ENCODE peak calls at places on chromosomes 4 and X, in five cellular contexts. R is HCT116, H is A549, I is HepG2, O is GM23338. N is an unnamed sample. For H3K4me1, the result is how much of the 10 kb centered on the place peaks cover.

GRCh38 chrX:115630204-115630603 is 69.2 kb downstream of the PLS3 start:
- DNase-seq in R (no peak), H (no peak), I (no peak), O (no peak), N (no peak)

GRCh38 chrX:129945131-129945530 is 37.3 kb upstream of the BCORL1 start:
- DNase-seq in H (peak), I (no peak), O (no peak), R (no peak), N (no peak)

GRCh38 chr4:138540056-138540800 is 298.1 kb upstream of the SLC7A11 start:
- DNase-seq in R (no peak), H (no peak), I (no peak), O (no peak), N (no peak)

GRCh38 chr4:173960398-173960797 is 323.1 kb downstream of the FBXO8 start:
- DNase-seq in I (no peak), O (no peak), H (no peak), R (no peak), N (no peak)

GRCh38 chr4:148776944-148777343 is 334.7 kb upstream of the NR3C2 start:
- DNase-seq in I (no peak), O (peak), H (no peak), R (no peak), N (no peak)

GRCh38 chr4:114998316-114998715 is 115.1 kb downstream of the NDST4 start:
- DNase-seq in R (no peak), I (no peak), O (no peak), H (no peak), N (no peak)

GRCh38 chr4:41132055-41132683 is 82.2 kb downstream of the APBB2 start:
- DNase-seq in I (peak), H (no peak), O (no peak), R (no peak), N (no peak)

GRCh38 chr4:84578540-84579409 is 4.2 kb upstream of the CDS1 start:
- DNase-seq in R (peak), I (peak), H (peak), O (peak), N (peak)

GRCh38 chrX:130145123-130145522 is 20.5 kb downstream of the AIFM1 start:
- DNase-seq in I (no peak), H (no peak), O (no peak), R (no peak), N (no peak)

GRCh38 chr4:3204021-3204431 is 44.9 kb upstream of the MSANTD1 start:
- DNase-seq in R (no peak), O (no peak), I (peak), H (no peak), N (no peak)
- H3K4me1 ChIP-seq in R (under half), O (under half), I (half or more), H (under half), N (under half)

GRCh38 chr4:118888666-118889312 is at the start of gene SYNPO2:
- DNase-seq in O (peak), H (peak), R (peak), I (no peak), N (no peak)
- TF ChIP-seq REST in O (no peak), H (no peak), R (no peak), I (no peak), N (no peak)

DNA sequence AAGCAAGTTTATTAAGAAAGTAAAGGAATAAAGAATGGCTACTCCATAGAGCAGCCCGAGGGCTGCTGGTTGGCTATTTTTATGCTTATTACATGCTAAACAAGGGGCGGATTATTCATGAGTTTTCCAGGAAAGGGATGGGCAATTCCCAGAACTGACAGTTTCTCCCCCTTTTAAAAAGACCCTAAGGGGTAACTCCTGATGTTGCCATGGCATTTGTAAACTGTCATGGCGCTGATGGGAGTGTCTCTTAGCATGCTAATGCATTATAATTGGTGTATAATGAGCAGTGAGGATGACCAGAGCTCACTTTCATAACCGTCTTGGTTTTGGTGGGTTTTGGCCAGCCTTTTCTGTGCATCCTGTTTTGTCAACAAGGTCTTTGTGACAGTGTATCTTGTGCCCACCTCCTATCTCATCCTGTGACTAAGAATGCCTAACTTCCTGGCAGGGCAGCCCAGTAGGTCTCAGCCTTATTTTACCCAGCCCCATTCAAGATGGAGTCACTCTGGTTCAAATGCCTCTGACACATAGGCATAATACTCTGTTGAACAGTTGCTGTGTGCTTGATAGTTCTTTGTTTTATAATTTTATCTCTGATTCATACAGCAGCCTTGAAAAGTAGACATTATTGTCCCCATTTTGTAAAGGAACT is 25.8 kb downstream of the GAB1 start:
- DNase-seq in R (no peak), H (no peak), O (peak), I (no peak), N (no peak)
- H3K4me1 ChIP-seq in R (under half), H (under half), O (half or more), I (under half), N (under half)

GRCh38 chr4:146398404-146398803 is 123.3 kb downstream of the SLC10A7 start:
- DNase-seq in I (no peak), H (no peak), R (no peak), O (no peak), N (no peak)

GRCh38 chr4:146401274-146401673 is 120.5 kb downstream of the SLC10A7 start:
- DNase-seq in I (no peak), H (no peak), R (no peak), O (no peak), N (no peak)

DNA sequence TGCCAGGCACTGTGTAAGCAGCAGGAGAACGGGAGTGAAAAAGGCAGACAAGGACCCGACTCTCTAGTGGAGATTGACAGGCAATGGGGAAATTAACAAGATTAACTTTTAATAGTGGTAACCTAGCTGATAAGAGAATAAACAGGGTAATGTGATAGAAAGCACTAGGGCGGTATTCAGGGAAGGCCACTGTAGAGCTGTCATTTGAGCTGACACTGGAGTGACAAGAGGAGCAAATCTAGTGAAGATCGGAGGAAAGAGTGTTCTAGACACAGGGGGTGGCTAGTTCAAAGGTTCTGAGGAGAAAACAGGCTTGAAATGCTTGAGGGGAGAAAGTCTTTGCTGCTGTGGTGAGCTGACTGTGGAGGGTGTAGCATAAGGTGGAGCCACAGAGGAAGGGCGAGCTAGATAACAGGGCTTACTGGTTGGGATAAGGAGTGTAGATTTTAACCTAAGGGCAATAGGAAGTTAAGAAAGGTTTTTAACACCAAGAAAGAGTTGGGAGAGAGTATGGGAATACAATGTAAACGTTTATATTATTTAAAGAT is 122.8 kb downstream of the SLC10A7 start:
- DNase-seq in I (no peak), H (no peak), R (no peak), O (no peak), N (no peak)
- TF ChIP-seq REST in I (no peak), H (no peak), R (no peak), O (no peak), N (no peak)

GRCh38 chr4:35025152-35025834 is 1219.0 kb downstream of the ARAP2 start:
- DNase-seq in H (peak), R (no peak), I (no peak), O (no peak), N (no peak)
- H3K4me1 ChIP-seq in H (under half), R (under half), I (under half), O (under half), N (under half)

GRCh38 chr4:52646096-52646495 is 13.0 kb downstream of the USP46 start:
- DNase-seq in I (no peak), O (no peak), R (no peak), H (no peak), N (no peak)

GRCh38 chr4:52645315-52645714 is 13.8 kb downstream of the USP46 start:
- DNase-seq in R (no peak), H (no peak), O (no peak), I (no peak), N (no peak)

GRCh38 chr4:52643190-52643589 is 15.9 kb downstream of the USP46 start:
- DNase-seq in I (no peak), H (no peak), R (no peak), O (no peak), N (no peak)

GRCh38 chr4:52641853-52642563 is 17.1 kb downstream of the USP46 start:
- DNase-seq in I (no peak), H (no peak), O (no peak), R (peak), N (peak)

DNA sequence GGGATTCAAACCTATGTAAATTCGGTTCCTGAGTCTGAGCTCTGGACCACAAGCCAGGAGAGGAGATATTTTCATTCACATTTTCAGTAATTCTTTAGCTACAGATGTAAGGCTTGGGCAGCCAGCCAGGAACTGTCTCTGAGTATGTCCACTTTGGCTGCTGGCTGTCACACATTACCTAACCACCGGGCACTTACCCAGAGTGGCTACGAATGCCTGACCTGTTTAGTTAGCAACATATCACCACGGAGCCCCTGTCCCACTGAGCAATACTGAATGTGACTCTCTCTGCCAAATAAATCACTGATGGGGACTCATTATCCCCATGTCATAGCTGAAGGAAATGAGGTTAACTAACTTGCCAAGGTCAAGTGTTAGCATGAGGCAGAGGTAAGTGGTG is 15.3 kb downstream of the USP46 start:
- DNase-seq in R (peak), I (peak), O (no peak), H (no peak), N (no peak)
- TF ChIP-seq REST in R (no peak), I (no peak), O (no peak), H (no peak), N (no peak)

GRCh38 chrX:41518127-41518840 is 71.1 kb downstream of the NYX start:
- DNase-seq in O (no peak), H (no peak), R (no peak), I (no peak), N (no peak)

GRCh38 chrX:41515376-41515775 is 68.2 kb downstream of the NYX start:
- DNase-seq in R (no peak), O (peak), H (no peak), I (no peak), N (no peak)

GRCh38 chrX:41516995-41517660 is 70.0 kb downstream of the NYX start:
- DNase-seq in R (no peak), I (no peak), H (no peak), O (peak), N (no peak)

GRCh38 chrX:41522071-41522470 is 74.9 kb downstream of the NYX start:
- DNase-seq in H (no peak), O (no peak), I (no peak), R (no peak), N (no peak)

DNA sequence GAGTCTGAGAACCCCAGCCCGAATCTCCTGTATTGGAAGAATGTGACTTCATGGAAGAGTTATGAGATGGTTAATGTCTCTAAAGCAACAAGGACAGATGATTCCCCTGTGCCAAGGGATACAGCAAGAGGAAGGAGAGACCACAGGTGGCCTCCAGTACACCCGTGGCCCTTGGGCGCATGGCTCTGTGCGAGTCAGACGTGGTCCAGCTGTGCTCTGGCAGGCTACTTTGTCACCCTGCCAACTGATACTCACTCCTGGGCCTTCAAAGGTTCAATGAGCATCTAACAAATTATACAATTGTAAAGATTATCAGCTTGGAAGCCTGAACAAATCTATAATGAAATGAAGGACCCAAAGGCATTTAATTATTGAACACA is 71.7 kb downstream of the NYX start:
- DNase-seq in I (no peak), H (no peak), R (no peak), O (no peak), N (no peak)
- H3K4me1 ChIP-seq in I (under half), H (under half), R (under half), O (under half), N (under half)

N was measured in Panc1.